ENCODE peak calls at places on chromosomes 4 and X, in five cellular contexts. F, R, S, Z and G are unnamed samples.

GRCh38 chr4:156662921-156663320 is 308.7 kb downstream of the PDGFC start:
- DNase-seq in S (no peak), Z (no peak), F (no peak), R (no peak), G (no peak)

GRCh38 chr4:153071953-153072622 is 132.2 kb upstream of the TRIM2 start:
- DNase-seq in F (no peak), S (no peak), R (no peak), Z (no peak), G (no peak)

GRCh38 chrX:48468693-48469691 is 1.1 kb downstream of the SLC38A5 start:
- DNase-seq in R (no peak), F (no peak), S (peak), Z (peak), G (no peak)

GRCh38 chr4:133233922-133234321 is 84.8 kb downstream of the PCDH10 start:
- DNase-seq in F (no peak), S (no peak), R (no peak), Z (no peak), G (no peak)

GRCh38 chr4:112167790-112168189 is 22.5 kb downstream of the FAM241A start:
- DNase-seq in R (no peak), S (no peak), F (no peak), Z (no peak), G (no peak)

GRCh38 chrX:69231903-69232302 is 66.7 kb upstream of the PJA1 start:
- DNase-seq in S (no peak), Z (no peak), F (no peak), R (no peak), G (no peak)

GRCh38 chrX:11437642-11438379 is 144.6 kb downstream of the AMELX start:
- DNase-seq in F (no peak), R (no peak), Z (no peak), S (peak), G (no peak)

GRCh38 chr4:90064196-90064595 is 63.0 kb upstream of the CCSER1 start:
- DNase-seq in F (no peak), Z (no peak), R (no peak), S (no peak), G (no peak)

GRCh38 chr4:59500103-59500502 is 1700.0 kb upstream of the ADGRL3 start:
- DNase-seq in R (no peak), Z (no peak), S (no peak), F (peak), G (no peak)

GRCh38 chr4:183335369-183335940 is 13.2 kb upstream of the CLDN24 start:
- DNase-seq in Z (no peak), F (no peak), S (peak), R (no peak), G (no peak)

GRCh38 chr4:168574581-168575295 is 77.9 kb downstream of the PALLD start:
- DNase-seq in F (no peak), S (no peak), Z (no peak), R (no peak), G (no peak)

GRCh38 chrX:50081282-50081955 is 119.4 kb downstream of the AKAP4 start:
- DNase-seq in F (peak), Z (peak), S (no peak), R (no peak), G (no peak)

DNA sequence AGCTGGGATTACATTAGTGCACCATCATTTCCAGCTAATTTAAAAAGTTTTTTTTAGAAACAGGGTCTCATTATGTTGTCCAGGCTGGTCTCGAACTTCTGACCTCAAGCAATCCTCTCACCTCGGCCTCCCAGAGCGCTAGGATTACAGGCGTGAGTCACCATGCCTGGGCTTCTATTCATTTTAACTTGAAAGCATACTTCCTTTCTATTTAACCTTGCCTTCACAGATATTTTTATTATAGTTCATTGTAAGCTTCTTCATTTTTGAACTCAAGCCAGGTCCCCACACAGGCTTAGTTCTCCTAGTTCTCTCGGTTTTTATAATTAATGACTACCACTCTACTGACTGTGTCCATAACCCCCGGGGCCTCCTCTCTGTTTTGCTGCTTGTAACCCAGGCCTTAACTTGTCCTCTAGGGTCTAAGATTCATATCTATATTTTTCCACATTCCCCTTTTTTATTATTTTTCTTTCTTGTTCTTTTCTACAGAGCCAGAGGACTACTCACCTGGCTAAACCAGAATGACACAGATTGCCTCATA is 50.7 kb downstream of the SNX12 start:
- DNase-seq in F (no peak), Z (no peak), R (no peak), S (no peak), G (peak)
- TF ChIP-seq JUND in F (no peak), Z (no peak), R (no peak), S (no peak), G (no peak)

DNA sequence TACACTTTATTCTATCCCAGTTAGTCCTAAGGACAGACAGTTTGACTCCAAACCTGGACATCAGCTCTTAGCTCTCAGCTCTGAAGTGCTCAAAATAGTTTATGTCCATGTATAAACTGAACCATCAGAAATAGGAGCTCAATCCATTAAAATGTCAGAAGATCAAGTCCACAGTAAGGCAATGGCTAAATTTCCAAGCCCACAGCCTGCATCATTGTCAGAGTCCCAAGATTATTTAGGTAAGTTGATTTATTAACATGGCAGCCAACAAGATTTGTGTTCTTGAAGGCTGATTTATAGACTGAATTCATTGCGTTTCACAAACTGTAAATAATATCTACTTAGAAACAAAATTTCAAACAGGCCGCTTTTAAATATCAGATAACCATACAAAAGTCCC is 286.5 kb upstream of the ADGRL3 start:
- DNase-seq in R (no peak), S (no peak), Z (no peak), F (no peak), G (no peak)
- TF ChIP-seq JUND in R (no peak), S (no peak), Z (no peak), F (no peak), G (no peak)

GRCh38 chr4:172412851-172413250 is 599.6 kb downstream of the GALNTL6 start:
- DNase-seq in S (no peak), R (no peak), Z (no peak), F (no peak), G (no peak)
- TF ChIP-seq JUND in S (no peak), R (no peak), Z (no peak), F (no peak), G (no peak)

DNA sequence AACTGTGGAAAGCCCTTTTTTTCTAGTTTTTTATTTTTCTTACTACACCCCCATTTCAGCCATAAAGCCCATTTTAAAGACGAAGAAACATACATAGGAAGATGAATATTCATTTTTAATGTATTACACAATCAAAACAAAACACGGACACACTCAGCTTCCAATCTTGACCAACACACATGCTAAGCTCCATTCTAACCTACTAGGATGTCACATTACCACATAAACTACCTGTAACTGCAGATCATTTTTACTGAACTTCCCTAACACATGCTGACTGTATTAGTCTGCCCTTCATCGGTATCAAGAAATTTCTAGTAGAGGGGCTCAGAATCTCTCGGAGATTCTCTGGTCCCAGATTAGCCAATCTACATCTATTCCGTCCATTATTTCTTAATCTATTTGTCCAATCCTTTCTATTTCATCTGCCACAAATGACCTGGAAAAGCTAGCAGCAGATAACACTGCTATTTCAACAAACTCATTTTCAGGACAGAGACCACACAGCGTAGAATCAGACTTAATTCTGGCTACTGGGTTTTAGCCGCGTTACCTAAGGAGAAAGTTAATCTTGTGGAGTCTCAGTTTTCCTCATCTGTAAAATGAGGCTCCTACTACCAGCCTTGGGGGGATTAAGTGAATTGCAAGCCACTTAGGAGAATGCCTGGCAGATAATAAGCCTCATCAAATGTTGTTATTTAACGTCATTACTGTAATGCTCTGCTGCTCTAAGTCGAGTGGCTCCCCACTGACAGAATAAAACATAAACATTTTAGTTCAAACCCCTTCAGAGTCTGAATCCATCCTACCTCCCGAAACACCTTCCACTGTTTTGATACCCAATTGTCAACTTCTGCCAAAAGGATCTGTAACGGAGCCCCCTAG is 1.6 kb downstream of the CCNI start:
- DNase-seq in R (no peak), F (peak), Z (no peak), S (peak), G (no peak)
- TF ChIP-seq JUND in R (no peak), F (no peak), Z (no peak), S (no peak), G (no peak)